ENCODE peak calls at places on chromosomes 7 and 10, in four cellular contexts. I is thyroid gland, G is mesendoderm, W is gastrocnemius medialis. Y is an unnamed sample. For H3K4me1, the result is how much of the 10 kb centered on the place peaks cover.

GRCh38 chr7:75572396-75572795 is 80.3 kb downstream of the SPDYE5 start:
- DNase-seq in W (no peak), G (no peak), I (no peak), Y (no peak)

GRCh38 chr7:116211006-116211912 is 920 bp downstream of the TES start:
- DNase-seq in I (peak), G (peak), W (peak), Y (peak)

GRCh38 chr7:32163141-32163806 is 93.1 kb upstream of the PDE1C start:
- DNase-seq in I (peak), G (peak), W (no peak), Y (no peak)

GRCh38 chr7:37728747-37729146 is 45.2 kb downstream of the GPR141 start:
- DNase-seq in I (no peak), G (peak), W (no peak), Y (no peak)

GRCh38 chr7:130721486-130722277 is 12.3 kb downstream of the KLF14 start:
- DNase-seq in G (peak), I (peak), W (peak), Y (peak)

GRCh38 chr10:131797626-131798025 is 103.2 kb upstream of the PPP2R2D start:
- DNase-seq in W (no peak), G (no peak), I (no peak), Y (no peak)

GRCh38 chr10:105328441-105328840 is 687.4 kb downstream of the SORCS3 start:
- DNase-seq in I (no peak), W (no peak), G (no peak), Y (no peak)

GRCh38 chr7:13109201-13109600 is 421.8 kb downstream of the ARL4A start:
- DNase-seq in W (no peak), G (no peak), I (no peak), Y (no peak)

GRCh38 chr7:155590215-155591023 is 44.1 kb upstream of the CNPY1 start:
- DNase-seq in W (no peak), I (no peak), G (peak), Y (no peak)

GRCh38 chr10:2913531-2913930 is 153.8 kb upstream of the PFKP start:
- DNase-seq in G (no peak), W (no peak), I (no peak), Y (no peak)

GRCh38 chr7:1349351-1349761 is 109.9 kb downstream of the MICALL2 start:
- DNase-seq in G (no peak), I (no peak), W (no peak), Y (no peak)

GRCh38 chr7:14507617-14508016 is 394.9 kb downstream of the DGKB start:
- DNase-seq in W (no peak), I (no peak), G (no peak), Y (peak)

GRCh38 chr7:23242321-23242720 is 4.3 kb upstream of the GPNMB start:
- DNase-seq in I (no peak), G (no peak), W (no peak), Y (no peak)

GRCh38 chr7:36005876-36006275 is 147.2 kb upstream of the EEPD1 start:
- DNase-seq in G (no peak), I (no peak), W (no peak), Y (no peak)

GRCh38 chr7:36781011-36781738 is 56.9 kb upstream of the AOAH start:
- DNase-seq in W (no peak), I (no peak), G (no peak), Y (no peak)

GRCh38 chr7:127588697-127589482 is 679 bp downstream of the ARF5 start:
- DNase-seq in I (peak), W (peak), G (peak), Y (peak)

GRCh38 chr10:72095195-72095594 is 6.8 kb upstream of the SPOCK2 start:
- DNase-seq in G (no peak), W (no peak), I (no peak), Y (no peak)

GRCh38 chr7:116595063-116595462 is 70.2 kb downstream of the CAV1 start:
- DNase-seq in I (no peak), W (no peak), G (no peak), Y (no peak)

GRCh38 chr7:75740846-75741497 is 2.2 kb upstream of the HIP1 start:
- DNase-seq in W (peak), I (no peak), G (peak), Y (no peak)

GRCh38 chr10:29370612-29371092 is 81.8 kb downstream of the LYZL1 start:
- DNase-seq in I (no peak), G (peak), W (no peak), Y (no peak)

GRCh38 chr10:91412688-91413087 is 2.5 kb downstream of the HECTD2 start:
- DNase-seq in G (peak), I (no peak), W (no peak), Y (no peak)

GRCh38 chr10:123044391-123044790 is 35.6 kb downstream of the ACADSB start:
- DNase-seq in I (no peak), W (no peak), G (peak), Y (no peak)

GRCh38 chr10:69375307-69376151 is 41.2 kb downstream of the TACR2 start:
- DNase-seq in I (peak), W (peak), G (peak), Y (peak)

GRCh38 chr7:117827861-117828260 is 45.4 kb downstream of the CTTNBP2 start:
- DNase-seq in W (no peak), G (peak), I (peak), Y (peak)

GRCh38 chr10:66782776-66783175 is 143.1 kb upstream of the LRRTM3 start:
- DNase-seq in I (no peak), W (no peak), G (no peak), Y (no peak)

GRCh38 chr7:50285259-50285658 is 19.3 kb upstream of the IKZF1 start:
- DNase-seq in I (no peak), W (no peak), G (no peak), Y (no peak)

GRCh38 chr7:44112231-44112996 is 8.3 kb downstream of the AEBP1 start:
- DNase-seq in G (no peak), W (no peak), I (no peak), Y (no peak)

GRCh38 chr10:3525832-3526449 is 259.1 kb downstream of the KLF6 start:
- DNase-seq in G (peak), W (peak), I (no peak), Y (no peak)

GRCh38 chr7:815284-816216 is 16.7 kb upstream of the SUN1 start:
- DNase-seq in I (peak), W (no peak), G (peak), Y (peak)

GRCh38 chr7:128378637-128379036 is 17.1 kb upstream of the PRRT4 start:
- DNase-seq in W (no peak), I (no peak), G (no peak), Y (no peak)

GRCh38 chr10:60444494-60445064 is 54.9 kb upstream of the ANK3 start:
- DNase-seq in G (no peak), W (no peak), I (no peak), Y (no peak)

GRCh38 chr10:8306685-8307364 is 252.3 kb downstream of the GATA3 start:
- DNase-seq in G (peak), I (no peak), W (no peak), Y (no peak)

GRCh38 chr7:155230169-155230593 is 67.5 kb upstream of the INSIG1 start:
- DNase-seq in G (peak), I (no peak), W (peak), Y (peak)

GRCh38 chr10:299969-300368 is 164.7 kb downstream of the ZMYND11 start:
- DNase-seq in W (no peak), I (no peak), G (no peak), Y (no peak)

GRCh38 chr7:108000875-108001758 is 1.8 kb downstream of the LAMB1 start:
- DNase-seq in I (peak), W (no peak), G (peak), Y (no peak)

GRCh38 chr10:119412831-119413737 is 129.4 kb downstream of the RGS10 start:
- DNase-seq in G (peak), W (no peak), I (peak), Y (no peak)
- H3K27ac ChIP-seq in G (peak), W (peak), I (peak), Y (peak)

GRCh38 chr7:104966022-104966421 is 48.0 kb upstream of the KMT2E start:
- DNase-seq in I (no peak), W (no peak), G (no peak), Y (no peak)

GRCh38 chr7:104967595-104967994 is 46.4 kb upstream of the KMT2E start:
- DNase-seq in W (no peak), I (no peak), G (no peak), Y (no peak)

GRCh38 chr7:104969183-104969582 is 44.8 kb upstream of the KMT2E start:
- DNase-seq in I (no peak), W (no peak), G (no peak), Y (no peak)

GRCh38 chr7:104967088-104967487 is 46.9 kb upstream of the KMT2E start:
- DNase-seq in G (no peak), W (no peak), I (no peak), Y (no peak)

DNA sequence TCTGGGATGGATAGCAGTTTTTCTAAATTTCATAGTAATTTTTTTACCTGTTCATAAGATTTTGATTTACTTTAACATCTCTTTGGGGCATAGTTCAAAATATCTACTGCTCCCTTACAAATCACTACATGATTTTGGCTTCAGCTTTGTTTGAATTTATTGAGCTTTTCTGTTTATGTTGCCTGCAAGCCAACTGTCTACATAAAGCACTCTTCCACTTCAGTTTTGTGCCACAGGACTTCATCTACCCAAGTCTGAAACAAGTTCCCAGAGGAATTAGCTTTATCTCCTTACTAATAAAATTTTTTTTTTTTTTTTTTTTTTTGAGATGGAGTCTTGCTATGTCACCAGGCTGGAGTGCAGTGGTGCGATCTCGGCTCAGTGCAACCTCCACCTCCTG is 45.4 kb upstream of the KMT2E start:
- DNase-seq in I (no peak), W (no peak), G (no peak), Y (no peak)
- H3K4me1 ChIP-seq in I (under half), W (under half), G (under half), Y (under half)

DNA sequence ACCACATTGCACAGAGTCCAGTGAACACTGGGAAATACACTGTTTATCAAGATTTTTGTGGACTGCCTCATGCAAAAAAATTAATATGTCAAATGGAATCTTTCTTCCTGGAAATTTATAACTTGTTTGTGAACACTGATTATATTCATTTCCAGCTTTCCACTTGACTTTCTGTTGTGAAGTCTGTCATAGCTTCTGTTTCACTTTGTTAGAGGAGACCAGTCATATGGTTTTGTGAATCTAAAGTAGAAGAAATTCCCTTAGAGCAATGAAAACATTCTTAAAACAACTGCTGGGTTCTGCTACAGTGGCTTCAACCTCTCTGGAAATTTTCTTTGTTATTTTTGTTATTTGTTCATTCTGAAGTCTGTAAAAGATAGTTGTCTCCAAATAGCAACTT is 349.5 kb upstream of the NFE2L3 start:
- DNase-seq in W (no peak), G (no peak), I (no peak), Y (no peak)
- H3K27ac ChIP-seq in W (no peak), G (no peak), I (peak), Y (no peak)

GRCh38 chr10:77864151-77864851 is 62.3 kb downstream of the DLG5 start:
- DNase-seq in W (no peak), I (no peak), G (no peak), Y (no peak)

GRCh38 chr10:77869626-77870420 is 56.7 kb downstream of the DLG5 start:
- DNase-seq in G (no peak), W (no peak), I (no peak), Y (no peak)

GRCh38 chr10:77866598-77866997 is 60.0 kb downstream of the DLG5 start:
- DNase-seq in G (no peak), W (no peak), I (no peak), Y (no peak)

GRCh38 chr10:77865585-77866324 is 60.8 kb downstream of the DLG5 start:
- DNase-seq in G (no peak), I (peak), W (peak), Y (peak)

DNA sequence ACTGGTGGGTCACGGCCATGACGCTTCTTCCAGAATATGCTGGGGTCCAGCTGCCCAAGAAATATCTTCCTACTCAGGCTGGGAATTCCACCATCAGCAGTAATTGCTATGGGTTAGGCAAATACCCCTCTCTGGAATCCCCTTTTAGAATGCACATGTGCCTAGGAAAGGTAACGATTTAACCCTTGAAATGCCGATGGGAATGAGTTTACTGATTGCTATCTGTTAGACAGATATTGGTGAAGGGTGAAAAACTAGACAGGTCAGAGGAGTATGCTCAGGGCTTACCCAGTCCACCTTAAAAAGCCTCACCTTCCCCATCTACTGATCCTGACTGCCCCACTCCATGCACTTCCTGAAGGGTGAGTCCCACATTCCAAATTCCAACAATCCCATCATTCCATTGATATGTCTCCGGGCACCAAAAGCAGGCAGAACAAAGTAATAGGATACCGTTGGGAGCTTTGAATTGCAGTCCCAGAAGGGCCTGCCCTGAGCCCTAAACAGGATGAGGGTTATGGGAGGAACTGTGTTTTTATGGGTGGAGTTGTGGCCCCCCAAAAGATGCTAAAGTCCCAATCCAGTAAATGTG is 59.3 kb downstream of the DLG5 start:
- DNase-seq in W (no peak), I (no peak), G (peak), Y (no peak)
- H3K4me1 ChIP-seq in W (under half), I (under half), G (under half), Y (under half)

GRCh38 chr7:6382797-6383196 is 65.0 kb downstream of the DAGLB start:
- DNase-seq in G (no peak), W (no peak), I (no peak), Y (no peak)
- H3K27ac ChIP-seq in G (no peak), W (peak), I (no peak), Y (no peak)